ENCODE peak calls at places on chromosomes 3 and 15, in nine cellular contexts. F, N, O, J, Q, K, H, U and B are unnamed samples.

GRCh38 chr3:197750863-197751737 is 1.4 kb downstream of the FYTTD1 start:
- DNase-seq in F (peak), N (peak), O (peak), J (no peak), Q (peak), K (peak), H (peak), U (peak), B (no peak)

GRCh38 chr15:30885814-30886213 is 17.9 kb upstream of the FAN1 start:
- DNase-seq in F (peak), N (no peak), O (no peak), J (no peak), Q (peak), K (no peak), H (peak), U (no peak), B (no peak)

GRCh38 chr3:106183762-106184391 is 315.1 kb upstream of the CBLB start:
- DNase-seq in F (peak), N (no peak), O (no peak), J (no peak), Q (peak), K (no peak), H (peak), U (no peak), B (no peak)

GRCh38 chr3:71413572-71413971 is 170.0 kb downstream of the FOXP1 start:
- DNase-seq in F (no peak), N (no peak), O (no peak), J (no peak), Q (no peak), K (no peak), H (no peak), U (no peak), B (no peak)

GRCh38 chr3:147797095-147797494 is 387.9 kb downstream of the ZIC1 start:
- DNase-seq in F (no peak), N (no peak), O (no peak), J (no peak), Q (no peak), K (no peak), H (no peak), U (no peak), B (no peak)

GRCh38 chr15:68278345-68279217 is 1.0 kb downstream of the FEM1B start:
- DNase-seq in F (no peak), N (no peak), O (no peak), J (peak), Q (peak), K (no peak), H (peak), U (peak), B (no peak)

GRCh38 chr3:61876797-61877196 is 315.4 kb downstream of the PTPRG start:
- DNase-seq in F (no peak), N (no peak), O (no peak), J (no peak), Q (no peak), K (no peak), H (peak), U (no peak), B (no peak)

GRCh38 chr3:186929186-186929585 is 1.1 kb upstream of the ST6GAL1 start:
- DNase-seq in F (no peak), N (no peak), O (no peak), J (no peak), Q (no peak), K (no peak), H (no peak), U (no peak), B (no peak)

GRCh38 chr3:13539285-13539625 is 9.7 kb upstream of the FBLN2 start:
- DNase-seq in F (peak), N (no peak), O (no peak), J (no peak), Q (no peak), K (no peak), H (peak), U (no peak), B (no peak)

GRCh38 chr15:56763496-56763895 is 30.2 kb upstream of the ZNF280D start:
- DNase-seq in F (no peak), N (no peak), O (no peak), J (no peak), Q (no peak), K (no peak), H (peak), U (no peak), B (no peak)

GRCh38 chr3:171936231-171936841 is 93.2 kb downstream of the TMEM212 start:
- DNase-seq in F (peak), N (no peak), O (no peak), J (no peak), Q (no peak), K (no peak), H (peak), U (no peak), B (no peak)

DNA sequence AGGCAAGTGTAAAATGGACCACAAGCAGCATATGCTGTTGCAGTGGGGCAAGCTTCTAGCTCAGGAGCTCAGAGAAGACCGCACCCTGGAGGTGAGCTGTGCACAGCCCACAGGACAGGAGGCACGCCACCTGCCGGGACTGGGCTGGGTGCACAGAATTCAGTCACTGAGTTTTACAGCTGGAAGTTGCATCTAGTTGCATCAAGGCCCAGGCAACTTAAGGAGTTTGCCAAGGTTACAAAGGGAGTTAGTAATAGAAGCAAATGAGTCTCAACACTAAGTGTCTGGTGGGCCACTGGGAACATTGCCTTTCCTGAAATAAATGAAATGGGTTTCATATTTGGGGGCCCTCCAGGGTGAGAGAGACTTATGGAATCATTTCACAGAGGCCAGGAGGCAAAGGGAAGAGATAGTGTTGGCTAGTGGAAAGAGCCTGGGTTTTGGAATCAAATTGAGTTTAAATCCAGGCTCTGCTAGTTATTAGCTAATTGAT is 36.0 kb upstream of the TIMP4 start:
- DNase-seq in F (peak), N (no peak), O (no peak), J (peak), Q (peak), K (peak), H (peak), U (peak), B (no peak)
- TF ChIP-seq CTCF in F (peak), N (no peak), O (peak), J (peak), Q (peak), K (peak), H (no peak), U (peak), B (no peak)

GRCh38 chr3:29850641-29851040 is 569.8 kb downstream of the RBMS3 start:
- DNase-seq in F (no peak), N (no peak), O (no peak), J (no peak), Q (no peak), K (no peak), H (no peak), U (no peak), B (no peak)
- TF ChIP-seq CTCF in F (peak), N (no peak), O (no peak), J (no peak), Q (no peak), K (no peak), H (no peak), U (peak), B (peak)

DNA sequence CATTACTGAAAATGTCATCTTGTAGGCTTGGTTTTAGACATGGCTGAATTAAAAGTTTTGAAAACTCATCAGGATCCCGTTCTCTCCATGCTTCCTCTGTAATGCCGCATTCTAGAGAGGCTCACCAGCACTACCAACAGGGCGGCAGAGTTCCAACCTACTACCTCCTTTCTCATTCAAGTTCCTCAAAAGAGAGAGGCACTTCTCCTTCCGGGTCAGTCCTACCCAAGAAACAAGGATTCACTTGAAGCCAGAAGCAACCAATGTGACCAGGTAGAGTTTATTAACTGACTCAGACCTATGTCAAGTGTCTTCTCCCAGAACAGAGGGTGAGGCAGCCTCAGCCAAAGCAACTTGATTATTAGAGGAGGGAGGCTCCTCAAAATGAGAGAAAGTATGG is 59.8 kb upstream of the GYG1 start:
- DNase-seq in F (no peak), N (no peak), O (no peak), J (no peak), Q (no peak), K (no peak), H (no peak), U (no peak), B (no peak)
- TF ChIP-seq CTCF in F (no peak), N (no peak), O (no peak), J (no peak), Q (no peak), K (no peak), H (no peak), U (peak), B (no peak)

GRCh38 chr3:108103971-108104797 is 13.4 kb upstream of the CD47 start:
- DNase-seq in F (no peak), N (no peak), O (no peak), J (no peak), Q (no peak), K (peak), H (peak), U (no peak), B (no peak)
- TF ChIP-seq CTCF in F (no peak), N (no peak), O (no peak), J (no peak), Q (no peak), K (no peak), H (no peak), U (no peak), B (no peak)

GRCh38 chr3:157088506-157089454 is 71.2 kb downstream of the CCNL1 start:
- DNase-seq in F (peak), N (peak), O (peak), J (peak), Q (peak), K (peak), H (peak), U (peak), B (peak)
- TF ChIP-seq CTCF in F (peak), N (peak), O (no peak), J (no peak), Q (peak), K (peak), H (peak), U (peak), B (peak)